ENCODE peak calls at places on chromosome 3, in seven cellular contexts. Q is stimulated activated CD4-positive, alpha-beta T cell treated with anti-CD3 and anti-CD28 coated beads, Interleukin-1b, Interleukin-23, amount 100 ng/mL, for 1 hour; S is HFF-Myc; L is neural crest cell; P is HTR-8/SVneo; Y is H54; F is MV-4-11. K is an unnamed sample.

GRCh38 chr3:139937674-139938279 is 2.8 kb downstream of the CLSTN2 start:
- DNase-seq in Q (no peak), L (peak), Y (peak), S (peak), F (peak), P (peak), K (no peak)

GRCh38 chr3:71602256-71602655 is 18.7 kb upstream of the FOXP1 start:
- DNase-seq in Y (no peak), L (no peak), S (no peak), P (no peak), Q (no peak), F (no peak), K (no peak)

GRCh38 chr3:157327018-157327417 is 109.6 kb upstream of the PTX3 start:
- DNase-seq in S (no peak), Y (no peak), F (no peak), P (no peak), Q (no peak), L (no peak), K (no peak)

GRCh38 chr3:138409171-138409570 is 25.2 kb upstream of the ESYT3 start:
- DNase-seq in Q (no peak), Y (no peak), S (no peak), F (no peak), P (no peak), L (no peak), K (no peak)

GRCh38 chr3:137692803-137693431 is 71.2 kb upstream of the SOX14 start:
- DNase-seq in L (peak), Y (peak), Q (no peak), P (no peak), S (no peak), F (no peak), K (peak)

GRCh38 chr3:159854500-159855124 is 134.0 kb upstream of the IL12A start:
- DNase-seq in Q (no peak), P (peak), F (no peak), Y (peak), S (peak), L (no peak), K (peak)

GRCh38 chr3:129593595-129594339 is 12.7 kb downstream of the PLXND1 start:
- DNase-seq in P (no peak), Y (no peak), F (peak), S (no peak), L (no peak), Q (no peak), K (no peak)

GRCh38 chr3:32841341-32841740 is 23.5 kb downstream of the TRIM71 start:
- DNase-seq in Y (no peak), P (no peak), S (no peak), Q (no peak), F (no peak), L (no peak), K (no peak)

GRCh38 chr3:94101860-94102259 is 39.0 kb downstream of the NSUN3 start:
- DNase-seq in Q (no peak), Y (no peak), F (peak), S (no peak), P (peak), L (no peak), K (no peak)

GRCh38 chr3:16618721-16619120 is 13.5 kb upstream of the DAZL start:
- DNase-seq in Y (no peak), S (no peak), F (no peak), L (no peak), Q (no peak), P (no peak), K (no peak)